ENCODE peak calls at places on chromosomes 12 and 14, in eight cellular contexts. One of them, this sample, is unnamed.

GRCh38 chr14:77760381-77761204 is at the start of gene SNW1:
- DNase-seq in fibroblast of villous mesenchyme: peak
- DNase-seq in fibroblast of lung: peak
- DNase-seq in HT1080: peak
- DNase-seq in A172: peak
- DNase-seq in H9: peak
- DNase-seq in SHP77 treated with DMSO at 0.1 percent for 48 hours: no peak
- DNase-seq in amygdala: peak
- DNase-seq in this sample: peak

GRCh38 chr12:4855121-4855924 is 54.4 kb upstream of the KCNA1 start:
- DNase-seq in HT1080: peak
- DNase-seq in fibroblast of lung: peak
- DNase-seq in fibroblast of villous mesenchyme: peak
- DNase-seq in SHP77 treated with DMSO at 0.1 percent for 48 hours: peak
- DNase-seq in H9: peak
- DNase-seq in A172: peak
- DNase-seq in amygdala: peak
- DNase-seq in this sample: peak

GRCh38 chr14:92400579-92401444 is 77.8 kb downstream of the SLC24A4 start:
- DNase-seq in H9: no peak
- DNase-seq in fibroblast of villous mesenchyme: peak
- DNase-seq in A172: no peak
- DNase-seq in fibroblast of lung: no peak
- DNase-seq in amygdala: no peak
- DNase-seq in HT1080: no peak
- DNase-seq in SHP77 treated with DMSO at 0.1 percent for 48 hours: no peak
- DNase-seq in this sample: no peak

GRCh38 chr14:78790262-78790661 is 620.1 kb downstream of the NRXN3 start:
- DNase-seq in HT1080: no peak
- DNase-seq in fibroblast of lung: no peak
- DNase-seq in SHP77 treated with DMSO at 0.1 percent for 48 hours: no peak
- DNase-seq in amygdala: no peak
- DNase-seq in A172: no peak
- DNase-seq in H9: no peak
- DNase-seq in fibroblast of villous mesenchyme: no peak
- DNase-seq in this sample: peak

GRCh38 chr12:68665016-68665569 is 21.7 kb upstream of the NUP107 start:
- DNase-seq in A172: no peak
- DNase-seq in fibroblast of lung: no peak
- DNase-seq in SHP77 treated with DMSO at 0.1 percent for 48 hours: no peak
- DNase-seq in fibroblast of villous mesenchyme: no peak
- DNase-seq in H9: no peak
- DNase-seq in amygdala: no peak
- DNase-seq in HT1080: no peak
- DNase-seq in this sample: no peak

GRCh38 chr12:69502342-69503081 is 32.3 kb downstream of the FRS2 start:
- DNase-seq in amygdala: no peak
- DNase-seq in fibroblast of lung: peak
- DNase-seq in H9: no peak
- DNase-seq in HT1080: peak
- DNase-seq in SHP77 treated with DMSO at 0.1 percent for 48 hours: no peak
- DNase-seq in A172: peak
- DNase-seq in fibroblast of villous mesenchyme: no peak
- DNase-seq in this sample: no peak

GRCh38 chr12:54251667-54252284 is 28.1 kb downstream of the CBX5 start:
- DNase-seq in amygdala: no peak
- DNase-seq in fibroblast of villous mesenchyme: peak
- DNase-seq in SHP77 treated with DMSO at 0.1 percent for 48 hours: peak
- DNase-seq in A172: peak
- DNase-seq in fibroblast of lung: peak
- DNase-seq in HT1080: peak
- DNase-seq in H9: no peak
- DNase-seq in this sample: no peak

GRCh38 chr12:112946236-112947000 is 8.1 kb downstream of the OAS3 start:
- DNase-seq in HT1080: no peak
- DNase-seq in fibroblast of villous mesenchyme: no peak
- DNase-seq in amygdala: no peak
- DNase-seq in SHP77 treated with DMSO at 0.1 percent for 48 hours: no peak
- DNase-seq in H9: no peak
- DNase-seq in A172: no peak
- DNase-seq in fibroblast of lung: no peak
- DNase-seq in this sample: peak

GRCh38 chr14:102063808-102064429 is 22.9 kb downstream of the HSP90AA1 start:
- DNase-seq in amygdala: no peak
- DNase-seq in H9: no peak
- DNase-seq in A172: no peak
- DNase-seq in HT1080: no peak
- DNase-seq in fibroblast of villous mesenchyme: no peak
- DNase-seq in SHP77 treated with DMSO at 0.1 percent for 48 hours: no peak
- DNase-seq in fibroblast of lung: no peak
- DNase-seq in this sample: no peak

GRCh38 chr12:57248934-57249742 is 1.8 kb downstream of the STAC3 start:
- DNase-seq in SHP77 treated with DMSO at 0.1 percent for 48 hours: no peak
- DNase-seq in amygdala: no peak
- DNase-seq in A172: no peak
- DNase-seq in fibroblast of lung: no peak
- DNase-seq in HT1080: peak
- DNase-seq in fibroblast of villous mesenchyme: no peak
- DNase-seq in H9: peak
- DNase-seq in this sample: no peak

GRCh38 chr12:92394895-92395294 is 249.2 kb upstream of the BTG1 start:
- DNase-seq in amygdala: no peak
- DNase-seq in SHP77 treated with DMSO at 0.1 percent for 48 hours: no peak
- DNase-seq in fibroblast of villous mesenchyme: no peak
- DNase-seq in H9: no peak
- DNase-seq in A172: no peak
- DNase-seq in HT1080: peak
- DNase-seq in fibroblast of lung: no peak
- DNase-seq in this sample: no peak

GRCh38 chr14:73714656-73715081 is 485 bp upstream of the PNMA1 start:
- DNase-seq in SHP77 treated with DMSO at 0.1 percent for 48 hours: no peak
- DNase-seq in fibroblast of villous mesenchyme: no peak
- DNase-seq in A172: no peak
- DNase-seq in H9: no peak
- DNase-seq in fibroblast of lung: peak
- DNase-seq in amygdala: no peak
- DNase-seq in HT1080: no peak
- DNase-seq in this sample: no peak

GRCh38 chr12:56947633-56948535 is 9.5 kb downstream of the RDH16 start:
- DNase-seq in SHP77 treated with DMSO at 0.1 percent for 48 hours: no peak
- DNase-seq in amygdala: no peak
- DNase-seq in fibroblast of villous mesenchyme: peak
- DNase-seq in A172: no peak
- DNase-seq in H9: no peak
- DNase-seq in fibroblast of lung: peak
- DNase-seq in HT1080: peak
- DNase-seq in this sample: peak

GRCh38 chr14:39218171-39218769 is 15.4 kb upstream of the MIA2 start:
- DNase-seq in H9: no peak
- DNase-seq in A172: peak
- DNase-seq in fibroblast of villous mesenchyme: no peak
- DNase-seq in fibroblast of lung: peak
- DNase-seq in amygdala: no peak
- DNase-seq in HT1080: peak
- DNase-seq in SHP77 treated with DMSO at 0.1 percent for 48 hours: no peak
- DNase-seq in this sample: no peak

GRCh38 chr12:110247340-110248095 is 33.5 kb upstream of the ATP2A2 start:
- DNase-seq in amygdala: no peak
- DNase-seq in A172: no peak
- DNase-seq in fibroblast of lung: peak
- DNase-seq in fibroblast of villous mesenchyme: no peak
- DNase-seq in H9: no peak
- DNase-seq in SHP77 treated with DMSO at 0.1 percent for 48 hours: no peak
- DNase-seq in HT1080: no peak
- DNase-seq in this sample: peak

GRCh38 chr12:96210376-96211055 is 16.3 kb downstream of the ELK3 start:
- DNase-seq in A172: no peak
- DNase-seq in fibroblast of lung: no peak
- DNase-seq in H9: no peak
- DNase-seq in HT1080: no peak
- DNase-seq in SHP77 treated with DMSO at 0.1 percent for 48 hours: no peak
- DNase-seq in amygdala: no peak
- DNase-seq in fibroblast of villous mesenchyme: no peak
- DNase-seq in this sample: no peak

GRCh38 chr14:100610511-100611217 is 23.4 kb upstream of the BEGAIN start:
- DNase-seq in HT1080: peak
- DNase-seq in H9: peak
- DNase-seq in fibroblast of lung: peak
- DNase-seq in A172: peak
- DNase-seq in amygdala: no peak
- DNase-seq in fibroblast of villous mesenchyme: no peak
- DNase-seq in SHP77 treated with DMSO at 0.1 percent for 48 hours: no peak
- DNase-seq in this sample: peak

GRCh38 chr12:6183689-6184441 is 16.3 kb upstream of the CD9 start:
- DNase-seq in SHP77 treated with DMSO at 0.1 percent for 48 hours: no peak
- DNase-seq in H9: no peak
- DNase-seq in fibroblast of villous mesenchyme: peak
- DNase-seq in amygdala: no peak
- DNase-seq in HT1080: no peak
- DNase-seq in A172: no peak
- DNase-seq in fibroblast of lung: peak
- DNase-seq in this sample: peak